ENCODE peak calls at places on chromosomes 2 and 18, in four cellular contexts. J is K562, S is HepG2, C is GM12878. E is an unnamed sample.

GRCh38 chr2:200086911-200087310 is 131.5 kb downstream of the MAIP1 start:
- DNase-seq in J (no peak), S (no peak), C (no peak), E (no peak)

GRCh38 chr2:181678744-181679543 is 1.4 kb downstream of the NEUROD1 start:
- DNase-seq in C (no peak), J (no peak), S (no peak), E (no peak)

GRCh38 chr2:237262838-237263771 is 150.9 kb downstream of the COL6A3 start:
- DNase-seq in C (no peak), J (no peak), S (no peak), E (no peak)

GRCh38 chr2:239025951-239026461 is 178.1 kb downstream of the TWIST2 start:
- DNase-seq in J (no peak), S (no peak), C (no peak), E (no peak)

GRCh38 chr2:119598576-119598975 is 54.3 kb downstream of the CFAP221 start:
- DNase-seq in C (no peak), S (no peak), J (no peak), E (no peak)

GRCh38 chr2:152200562-152201465 is 25.3 kb upstream of the STAM2 start:
- DNase-seq in S (peak; percentile 77), J (peak; percentile 92), C (no peak), E (peak; percentile 25)

GRCh38 chr2:150605664-150606063 is 118.2 kb upstream of the RND3 start:
- DNase-seq in J (no peak), S (no peak), C (no peak), E (no peak)

GRCh38 chr2:137261858-137262585 is 496.7 kb downstream of the THSD7B start:
- DNase-seq in S (no peak), C (no peak), J (no peak), E (no peak)

GRCh38 chr2:210228586-210228985 is 3.3 kb upstream of the ACADL start:
- DNase-seq in S (no peak), J (no peak), C (no peak), E (no peak)

GRCh38 chr2:121897335-121897970 is 142.0 kb downstream of the TSN start:
- DNase-seq in J (peak; percentile 67), C (no peak), S (peak; percentile 16), E (no peak)

GRCh38 chr2:46508312-46508711 is 28.9 kb downstream of the TMEM247 start:
- DNase-seq in C (no peak), J (no peak), S (no peak), E (no peak)

GRCh38 chr2:235085476-235085875 is 133.7 kb downstream of the SH3BP4 start:
- DNase-seq in J (no peak), C (no peak), S (no peak), E (no peak)

GRCh38 chr2:226031962-226032441 is 632.5 kb downstream of the NYAP2 start:
- DNase-seq in C (no peak), S (peak; percentile 50), J (no peak), E (no peak)

GRCh38 chr2:27977623-27978312 is 87.2 kb downstream of the BABAM2 start:
- DNase-seq in C (no peak), S (peak; percentile 60), J (peak; percentile 32), E (no peak)

GRCh38 chr2:9095690-9096089 is 92.2 kb upstream of the MBOAT2 start:
- DNase-seq in S (no peak), C (no peak), J (no peak), E (peak; percentile 67)

GRCh38 chr2:168935810-168936581 is 34.9 kb downstream of the G6PC2 start:
- DNase-seq in J (peak; percentile 96), S (no peak), C (no peak), E (no peak)

GRCh38 chr2:176804392-176804791 is 408.2 kb upstream of the HNRNPA3 start:
- DNase-seq in C (no peak), S (no peak), J (no peak), E (no peak)

GRCh38 chr2:238165288-238165921 is 6.6 kb downstream of the ERFE start:
- DNase-seq in J (no peak), C (no peak), S (no peak), E (no peak)

GRCh38 chr2:226911932-226912331 is 76.1 kb downstream of the RHBDD1 start:
- DNase-seq in S (no peak), J (no peak), C (no peak), E (no peak)

GRCh38 chr18:63433349-63433866 is 11.1 kb upstream of the VPS4B start:
- DNase-seq in C (no peak), S (no peak), J (no peak), E (no peak)

GRCh38 chr2:27134781-27135470 is 490 bp upstream of the PREB start:
- DNase-seq in S (no peak), J (no peak), C (no peak), E (no peak)

GRCh38 chr2:54723300-54724149 is at the start of gene EML6:
- DNase-seq in S (peak; percentile 99), C (peak; percentile 89), J (peak; percentile 99), E (peak; percentile 99)

GRCh38 chr2:109701362-109701761 is 87.2 kb downstream of the SOWAHC start:
- DNase-seq in C (no peak), J (no peak), S (peak; percentile 56), E (no peak)

GRCh38 chr2:71548589-71549485 is 95.5 kb downstream of the DYSF start:
- DNase-seq in S (peak; percentile 62), J (peak; percentile 76), C (no peak), E (peak; percentile 86)

GRCh38 chr18:67973916-67974315 is 457.4 kb upstream of the DSEL start:
- DNase-seq in S (no peak), J (no peak), C (no peak), E (no peak)

GRCh38 chr2:86336350-86337234 is 834 bp downstream of the REEP1 start:
- DNase-seq in J (no peak), C (no peak), S (no peak), E (peak; percentile 41)

GRCh38 chr2:126657636-126658315 is 1.8 kb downstream of the GYPC start:
- DNase-seq in C (peak; percentile 61), S (no peak), J (peak; percentile 92), E (peak; percentile 66)
- TF ChIP-seq CTCF in C (no peak), S (no peak), J (no peak), E (no peak)

DNA sequence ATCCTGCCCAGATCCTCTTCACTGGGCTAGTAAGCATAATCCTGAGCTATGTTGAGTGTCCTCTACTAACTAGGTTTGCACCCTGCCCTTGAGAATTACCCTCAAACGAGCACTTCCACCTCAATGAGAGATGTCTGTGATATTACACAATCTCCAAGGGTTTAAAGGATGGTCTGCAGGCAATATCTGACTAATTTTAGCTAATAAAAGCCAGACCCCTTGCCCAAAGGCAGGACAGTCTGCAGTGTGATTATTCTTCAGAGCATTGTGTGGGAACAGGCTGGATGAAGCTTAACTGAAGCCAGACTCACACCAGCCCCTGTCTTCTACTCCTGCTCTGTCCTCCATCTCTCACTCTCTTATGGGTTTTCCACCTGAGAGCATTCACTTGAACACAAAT is 544.9 kb upstream of the DDX18 start:
- DNase-seq in S (no peak), J (no peak), C (no peak), E (no peak)
- TF ChIP-seq CREM in S (no peak), J (no peak), C (no peak), E (no peak)

DNA sequence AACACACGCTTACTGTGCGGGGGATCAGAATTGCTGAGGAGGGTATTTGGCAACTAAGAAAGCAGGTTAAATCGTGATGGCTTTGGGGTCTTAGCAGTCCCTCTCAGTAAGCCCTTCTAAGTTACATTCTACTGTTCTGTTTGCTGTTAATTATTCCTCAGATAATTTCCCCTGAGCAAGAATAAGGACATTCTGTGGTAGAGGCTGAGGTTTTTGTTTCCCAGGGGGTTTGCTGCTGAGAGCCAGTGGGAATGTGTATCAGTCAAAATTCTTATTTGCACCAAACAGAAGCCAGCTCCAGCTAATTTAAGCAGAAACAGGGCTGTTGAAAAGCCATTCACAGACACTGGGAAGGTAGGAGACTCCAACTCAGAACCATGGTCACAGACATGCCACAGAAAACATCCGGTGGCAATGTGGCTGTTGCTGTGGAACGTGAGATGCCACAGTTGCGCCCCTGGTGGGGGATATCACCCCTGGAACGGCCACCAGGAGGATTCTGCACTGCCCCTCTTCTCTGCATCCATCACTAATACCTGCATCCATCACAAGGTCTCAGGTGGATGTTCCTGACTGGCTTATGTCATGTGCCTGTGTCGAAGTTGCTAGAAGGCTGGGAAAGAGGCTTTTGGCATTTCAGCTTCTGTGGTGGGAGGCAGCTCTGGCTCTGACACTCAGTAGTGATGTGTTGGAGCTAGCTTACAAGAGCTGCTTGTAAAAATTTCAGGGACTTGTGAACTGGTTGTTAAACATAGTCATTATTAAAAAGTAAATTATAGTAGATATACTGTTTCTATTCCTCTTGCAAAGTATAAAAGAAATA is 23.2 kb downstream of the SLC4A3 start:
- DNase-seq in S (no peak), C (no peak), J (no peak), E (no peak)
- TF ChIP-seq CTCF in S (no peak), C (no peak), J (no peak), E (no peak)

DNA sequence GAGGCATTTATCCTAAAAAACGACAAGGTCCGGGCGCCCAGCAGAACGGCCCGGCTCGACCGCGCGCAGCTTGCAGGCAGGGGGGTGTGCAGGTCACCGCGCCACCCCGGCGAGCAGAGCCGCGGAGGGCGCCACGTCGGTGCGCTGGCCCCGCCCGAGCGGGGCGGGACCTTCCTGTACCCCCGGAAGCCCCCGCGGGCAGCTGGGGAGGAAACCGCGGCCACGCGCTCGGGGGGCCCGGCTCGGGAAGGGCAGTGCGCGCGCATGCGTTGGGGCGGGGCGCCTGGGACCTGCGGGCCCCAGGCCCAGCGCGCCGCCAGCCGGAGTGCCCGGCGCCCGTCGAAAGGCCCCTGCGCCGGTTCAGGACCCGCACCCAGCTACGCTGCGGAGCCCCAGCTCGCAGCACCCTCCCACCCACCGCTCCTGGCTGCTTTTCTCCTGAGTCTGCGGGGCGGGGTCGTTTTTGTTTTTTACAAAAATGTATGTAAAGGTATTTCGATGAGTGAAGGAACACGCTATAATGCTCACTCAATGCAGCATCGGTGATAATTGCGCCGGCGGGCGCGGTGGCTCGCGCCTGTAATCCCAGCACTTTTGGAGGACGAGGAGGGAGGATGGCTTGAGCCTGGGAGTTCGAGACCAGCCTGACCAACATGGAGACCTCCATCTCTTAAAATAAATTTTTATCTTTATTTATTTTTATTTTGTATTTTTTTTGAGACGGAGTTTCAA is 47.7 kb upstream of the POMC start:
- DNase-seq in S (no peak), J (no peak), C (no peak), E (peak; percentile 90)
- TF ChIP-seq CREM in S (no peak), J (no peak), C (no peak), E (no peak)

E was measured in WTC11.